ENCODE peak calls at places on chromosome 18, in six cellular contexts. W is nucleus accumbens; Z is B cell; M is NCI-H2081; E is T-helper 1 cell; K is CD8-positive, alpha-beta T cell. V is an unnamed sample.

GRCh38 chr18:51617572-51618260 is 420.2 kb upstream of the MEX3C start:
- DNase-seq in Z (no peak), K (no peak), E (no peak), M (no peak), W (no peak), V (no peak)

GRCh38 chr18:63848159-63848558 is 39.3 kb upstream of the SERPINB2 start:
- DNase-seq in K (no peak), M (peak), W (no peak), Z (peak), E (no peak), V (peak)

GRCh38 chr18:57107141-57107832 is 39.6 kb upstream of the BOD1L2 start:
- DNase-seq in E (no peak), M (no peak), Z (no peak), K (no peak), W (no peak), V (peak)

GRCh38 chr18:63258749-63259580 is 60.6 kb downstream of the BCL2 start:
- DNase-seq in W (no peak), E (no peak), Z (no peak), K (no peak), M (peak), V (no peak)

GRCh38 chr18:12236934-12237832 is 17.0 kb upstream of the CIDEA start:
- DNase-seq in Z (peak), W (peak), K (peak), M (peak), E (peak), V (peak)

GRCh38 chr18:10259934-10260333 is 194.5 kb upstream of the APCDD1 start:
- DNase-seq in M (no peak), W (no peak), Z (no peak), K (no peak), E (no peak), V (no peak)

GRCh38 chr18:75958683-75959082 is 531.2 kb upstream of the SMIM21 start:
- DNase-seq in E (no peak), M (no peak), Z (no peak), K (no peak), W (no peak), V (no peak)

GRCh38 chr18:77366725-77367641 is 117.3 kb downstream of the GALR1 start:
- DNase-seq in K (no peak), W (peak), Z (no peak), M (peak), E (no peak), V (no peak)

GRCh38 chr18:3250237-3251107 is 2.9 kb downstream of the MYL12A start:
- DNase-seq in E (no peak), M (no peak), W (no peak), K (no peak), Z (no peak), V (no peak)

GRCh38 chr18:54777989-54778388 is 50.3 kb upstream of the RAB27B start:
- DNase-seq in W (no peak), Z (no peak), M (no peak), K (no peak), E (no peak), V (no peak)

GRCh38 chr18:7830468-7830867 is 263.4 kb downstream of the PTPRM start:
- DNase-seq in E (no peak), W (no peak), M (no peak), Z (no peak), K (no peak), V (no peak)

V was measured in GDM1.